ENCODE peak calls at places on chromosome 7, in six cellular contexts. J is SK-N-SH, U is HepG2, K is HCT116, R is K562, I is GM12878. Q is an unnamed sample.

GRCh38 chr7:150378115-150378852 is 846 bp upstream of the ZNF775 start:
- DNase-seq in R (peak; percentile 82), J (peak; percentile 75), U (peak; percentile 82), I (no peak), K (peak; percentile 19), Q (no peak)

GRCh38 chr7:144513332-144513731 is 109.8 kb upstream of the NOBOX start:
- DNase-seq in I (peak; percentile 11), K (peak; percentile 35), U (no peak), R (peak; percentile 12), J (no peak), Q (peak; percentile 13)

GRCh38 chr7:464712-465461 is 54.8 kb downstream of the PDGFA start:
- DNase-seq in J (peak; percentile 46), U (peak; percentile 50), I (no peak), K (no peak), R (no peak), Q (no peak)

GRCh38 chr7:111753968-111754367 is 191.7 kb upstream of the IMMP2L start:
- DNase-seq in K (no peak), R (no peak), U (no peak), I (no peak), J (no peak), Q (no peak)

GRCh38 chr7:66050990-66051424 is 24.6 kb upstream of the ASL start:
- DNase-seq in I (no peak), K (no peak), R (no peak), J (no peak), U (peak; percentile 82), Q (no peak)

GRCh38 chr7:2734761-2735571 is 47.0 kb downstream of the AMZ1 start:
- DNase-seq in U (no peak), R (peak; percentile 78), J (no peak), K (no peak), I (no peak), Q (no peak)

GRCh38 chr7:47232751-47233412 is 349.0 kb downstream of the TNS3 start:
- DNase-seq in U (no peak), J (no peak), K (no peak), R (peak; percentile 50), I (no peak), Q (no peak)

GRCh38 chr7:112286294-112287086 is 80.0 kb downstream of the ZNF277 start:
- DNase-seq in J (peak; percentile 15), I (peak; percentile 15), R (no peak), K (no peak), U (no peak), Q (no peak)

GRCh38 chr7:130208511-130208910 is 851 bp downstream of the SSMEM1 start:
- DNase-seq in I (no peak), R (no peak), U (no peak), K (no peak), J (no peak), Q (no peak)

GRCh38 chr7:130213820-130214219 is 6.2 kb downstream of the SSMEM1 start:
- DNase-seq in U (no peak), K (no peak), J (no peak), R (no peak), I (no peak), Q (no peak)

GRCh38 chr7:130207033-130207432 is 627 bp upstream of the SSMEM1 start:
- DNase-seq in U (no peak), I (no peak), J (no peak), R (peak; percentile 41), K (no peak), Q (no peak)

GRCh38 chr7:130207642-130208041 is at the start of gene SSMEM1:
- DNase-seq in J (no peak), I (no peak), K (no peak), R (peak; percentile 77), U (no peak), Q (peak; percentile 8)

GRCh38 chr7:130210181-130210935 is 2.7 kb downstream of the SSMEM1 start:
- DNase-seq in K (no peak), J (no peak), I (no peak), R (no peak), U (peak; percentile 13), Q (no peak)
- TF ChIP-seq SIN3A in K (no peak), J (no peak), I (no peak), R (no peak), U (no peak), Q (no peak)

GRCh38 chr7:117871401-117871777 is 1.9 kb downstream of the CTTNBP2 start:
- DNase-seq in K (no peak), I (no peak), U (no peak), J (no peak), R (no peak), Q (no peak)

GRCh38 chr7:117872565-117873055 is 631 bp downstream of the CTTNBP2 start:
- DNase-seq in R (no peak), I (no peak), J (no peak), U (no peak), K (peak; percentile 6), Q (no peak)

GRCh38 chr7:117869374-117869773 is 3.9 kb downstream of the CTTNBP2 start:
- DNase-seq in J (no peak), R (no peak), I (no peak), K (no peak), U (no peak), Q (no peak)

GRCh38 chr7:117871778-117872538 is 1.3 kb downstream of the CTTNBP2 start:
- DNase-seq in K (no peak), R (no peak), I (no peak), U (no peak), J (peak; percentile 24), Q (no peak)

DNA sequence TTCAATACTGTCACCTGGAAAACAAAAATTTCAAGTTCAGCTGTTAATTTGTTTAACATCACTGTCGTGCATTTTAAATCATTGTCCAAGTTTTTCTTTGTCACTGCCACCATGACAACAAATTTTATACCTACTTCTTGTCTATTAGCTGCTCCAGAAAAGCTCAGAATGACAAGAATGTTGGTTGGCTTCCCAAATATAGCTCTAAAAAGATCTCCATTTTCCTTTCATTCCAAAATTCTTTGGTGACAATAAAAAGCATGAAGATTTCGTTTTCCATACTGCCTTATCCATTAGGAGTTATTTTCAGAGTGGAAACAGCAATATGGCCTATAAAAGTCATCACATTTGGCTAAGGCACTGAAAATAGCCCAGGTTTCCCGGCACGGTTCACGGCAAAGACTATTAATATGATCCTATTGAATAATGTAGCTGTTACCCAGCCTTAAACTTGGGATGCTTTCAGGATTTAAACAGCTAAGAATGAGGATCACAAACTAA is 2.8 kb downstream of the CTTNBP2 start:
- DNase-seq in R (no peak), I (no peak), J (no peak), K (no peak), U (no peak), Q (no peak)
- H3K4me1 ChIP-seq in R (peaks cover 12% of the 10 kb centered on the region), I (no peaks in the 10 kb centered on the region), J (peaks cover 3% of the 10 kb centered on the region), K (peaks cover 26% of the 10 kb centered on the region), U (peaks cover 5% of the 10 kb centered on the region), Q (peaks cover 5% of the 10 kb centered on the region)

GRCh38 chr7:24964177-24964576 is 15.8 kb downstream of the OSBPL3 start:
- DNase-seq in I (no peak), R (no peak), U (no peak), K (no peak), J (no peak), Q (no peak)

GRCh38 chr7:24968165-24968564 is 11.8 kb downstream of the OSBPL3 start:
- DNase-seq in J (no peak), K (no peak), R (no peak), I (no peak), U (no peak), Q (no peak)

GRCh38 chr7:24967696-24968095 is 12.3 kb downstream of the OSBPL3 start:
- DNase-seq in K (no peak), R (no peak), U (no peak), J (no peak), I (no peak), Q (no peak)

GRCh38 chr7:24966802-24967201 is 13.2 kb downstream of the OSBPL3 start:
- DNase-seq in K (no peak), U (no peak), J (no peak), I (no peak), R (no peak), Q (no peak)

DNA sequence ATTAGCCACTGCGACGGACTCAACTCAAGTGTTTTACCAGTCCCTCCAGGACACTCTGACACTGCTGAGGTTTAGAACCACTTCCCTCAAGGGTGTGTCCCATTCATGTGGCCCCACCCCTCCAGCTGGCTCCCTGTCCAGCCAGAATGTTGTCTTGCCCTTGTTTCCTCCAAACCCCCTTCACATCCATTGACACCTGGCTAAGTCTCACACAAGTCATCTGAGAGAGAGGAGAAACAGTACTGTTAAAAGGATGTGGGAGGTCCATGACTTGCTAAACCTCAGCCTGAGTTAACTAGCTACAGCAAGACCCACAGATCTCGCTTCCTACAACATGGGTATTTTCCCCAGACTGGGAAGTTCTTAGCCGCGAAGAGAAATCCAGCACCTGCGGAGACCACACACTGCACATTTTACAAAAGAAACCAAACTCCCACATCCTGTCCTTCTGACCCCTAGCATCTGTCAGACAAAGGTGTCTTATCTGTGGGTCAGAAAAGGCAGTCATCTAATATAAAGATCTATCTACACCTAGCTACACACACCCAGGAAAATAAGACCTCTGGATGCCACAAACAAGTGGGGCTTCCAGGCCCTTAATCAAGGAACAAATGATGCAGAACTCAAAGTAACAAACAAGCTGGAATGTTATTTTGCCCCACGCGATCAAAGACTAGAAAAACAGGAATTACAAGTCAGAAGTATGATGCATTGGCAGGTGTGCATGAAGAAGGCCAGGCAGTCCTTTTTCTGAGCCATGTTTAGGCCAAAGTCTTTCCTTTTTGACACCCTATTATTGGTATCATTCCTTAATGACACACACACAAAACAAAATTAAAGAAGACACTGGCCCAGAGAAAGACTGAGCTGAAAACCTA is 13.9 kb downstream of the OSBPL3 start:
- DNase-seq in J (no peak), U (no peak), R (peak; percentile 58), I (peak; percentile 98), K (no peak), Q (no peak)
- TF ChIP-seq SIN3A in J (no peak), U (no peak), R (no peak), I (no peak), K (no peak), Q (no peak)

GRCh38 chr7:99326408-99326782 is 697 bp downstream of the ARPC1A start:
- DNase-seq in U (no peak), J (no peak), R (no peak), I (no peak), K (no peak), Q (no peak)

GRCh38 chr7:99331002-99331401 is 5.3 kb downstream of the ARPC1A start:
- DNase-seq in J (no peak), I (no peak), K (no peak), R (no peak), U (no peak), Q (no peak)

GRCh38 chr7:99324559-99324958 is 1.1 kb upstream of the ARPC1A start:
- DNase-seq in U (no peak), R (no peak), I (no peak), K (no peak), J (no peak), Q (no peak)

GRCh38 chr7:99324966-99325596 is 617 bp upstream of the ARPC1A start:
- DNase-seq in U (no peak), J (peak; percentile 70), K (no peak), I (no peak), R (peak; percentile 25), Q (no peak)

DNA sequence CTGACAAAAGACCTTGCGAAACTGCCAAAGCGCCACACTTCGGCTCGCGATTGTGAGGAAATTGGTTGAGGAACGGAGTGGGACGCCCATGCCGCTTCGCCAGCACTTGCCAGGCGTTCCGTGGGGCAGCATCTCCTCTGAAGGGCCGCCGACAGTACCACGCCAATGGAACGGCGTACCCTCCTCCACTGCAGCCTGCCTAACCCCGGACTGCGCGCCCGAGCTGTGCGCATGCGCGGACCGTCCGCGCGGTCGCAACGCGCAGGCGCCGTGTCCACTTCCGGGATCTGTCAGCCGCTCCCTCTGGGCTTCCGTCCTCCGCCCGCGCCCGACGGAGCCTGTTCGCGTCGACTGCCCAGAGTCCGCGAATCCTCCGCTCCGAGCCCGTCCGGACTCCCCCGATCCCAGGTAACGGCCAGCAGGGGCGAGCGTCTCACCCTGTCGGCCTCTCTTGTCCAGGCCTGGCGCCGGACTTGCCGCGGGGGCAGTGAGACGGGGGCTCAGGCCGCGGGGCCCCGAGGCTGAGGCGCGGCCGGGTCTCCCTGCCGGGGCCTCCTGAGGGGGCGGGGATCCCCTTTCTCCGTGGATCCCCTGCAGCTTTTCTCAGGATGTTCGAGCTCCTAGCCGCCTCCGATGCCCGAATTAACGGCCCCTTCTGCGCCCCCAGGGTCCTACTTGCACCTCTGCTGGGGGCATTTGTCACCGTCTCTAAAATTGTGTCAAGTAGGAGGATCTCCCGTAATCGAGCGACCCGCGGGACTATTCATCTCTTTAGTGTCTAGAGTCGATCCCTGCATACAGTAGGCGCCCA is at the start of gene ARPC1A:
- DNase-seq in R (peak; percentile 97), K (peak; percentile 80), J (peak; percentile 100), U (peak; percentile 90), I (peak; percentile 87), Q (peak; percentile 84)
- H3K4me1 ChIP-seq in R (peaks cover 31% of the 10 kb centered on the region), K (peaks cover 43% of the 10 kb centered on the region), J (peaks cover 9% of the 10 kb centered on the region), U (peaks cover 50% of the 10 kb centered on the region), I (peaks cover 4% of the 10 kb centered on the region), Q (peaks cover 25% of the 10 kb centered on the region)